ENCODE peak calls at places on chromosomes 3 and 15, in eight cellular contexts. H is A172, P is endothelial cell, R is NCI-H460, Z is T-helper 2 cell, U is fibroblast of pulmonary artery, M is kidney tubule cell, K is COR-L47. J is an unnamed sample.

GRCh38 chr3:139251529-139251928 is 92.3 kb upstream of the MRPS22 start:
- DNase-seq in H (no peak), M (no peak), K (no peak), R (no peak), Z (no peak), U (peak), P (no peak), J (no peak)

GRCh38 chr3:188270423-188270972 is 116.5 kb downstream of the LPP start:
- DNase-seq in R (no peak), Z (no peak), K (no peak), H (peak), P (no peak), M (peak), U (peak), J (peak)

GRCh38 chr15:69265347-69265955 is 33.3 kb upstream of the PAQR5 start:
- DNase-seq in U (peak), K (peak), P (no peak), H (peak), M (peak), Z (no peak), R (peak), J (peak)

GRCh38 chr3:63979093-63979492 is 44.2 kb downstream of the PSMD6 start:
- DNase-seq in P (no peak), M (peak), H (peak), U (peak), R (no peak), Z (no peak), K (no peak), J (peak)

GRCh38 chr3:148962513-148962912 is 28.8 kb upstream of the GYG1 start:
- DNase-seq in K (no peak), U (peak), P (peak), R (peak), Z (no peak), M (peak), H (peak), J (peak)

GRCh38 chr3:172869797-172870518 is 119.4 kb downstream of the ECT2 start:
- DNase-seq in U (peak), P (no peak), M (no peak), R (no peak), K (no peak), Z (no peak), H (no peak), J (no peak)

GRCh38 chr3:16513141-16514020 is at the start of gene RFTN1:
- DNase-seq in H (no peak), R (no peak), P (peak), U (peak), K (no peak), M (peak), Z (no peak), J (peak)

GRCh38 chr3:183249006-183249718 is 3.9 kb upstream of the B3GNT5 start:
- DNase-seq in Z (no peak), U (no peak), P (no peak), K (no peak), M (no peak), R (no peak), H (no peak), J (no peak)

GRCh38 chr3:128320551-128321340 is 145.9 kb downstream of the DNAJB8 start:
- DNase-seq in P (no peak), K (peak), H (no peak), M (no peak), R (no peak), Z (no peak), U (no peak), J (no peak)

GRCh38 chr3:197912770-197913476 is 37.1 kb upstream of the RPL35A start:
- DNase-seq in U (peak), M (no peak), P (no peak), Z (no peak), H (no peak), R (no peak), K (no peak), J (no peak)

GRCh38 chr15:31397851-31398661 is 71.4 kb downstream of the KLF13 start:
- DNase-seq in R (no peak), P (no peak), H (no peak), U (no peak), M (no peak), K (peak), Z (no peak), J (peak)

GRCh38 chr3:44509985-44510360 is 32.5 kb upstream of the ZNF445 start:
- DNase-seq in K (peak), R (no peak), U (peak), Z (no peak), P (no peak), M (peak), H (peak), J (peak)

GRCh38 chr3:36477655-36478054 is 97.4 kb downstream of the STAC start:
- DNase-seq in U (peak), K (no peak), R (no peak), M (no peak), H (no peak), P (no peak), Z (no peak), J (peak)

GRCh38 chr3:187651282-187651681 is 18.9 kb downstream of the SST start:
- DNase-seq in R (no peak), M (no peak), K (no peak), H (no peak), Z (no peak), P (no peak), U (no peak), J (no peak)

GRCh38 chr15:34027606-34028005 is 11.4 kb downstream of the AVEN start:
- DNase-seq in P (no peak), M (no peak), Z (no peak), R (no peak), H (no peak), K (no peak), U (no peak), J (no peak)

GRCh38 chr3:10473581-10474438 is 31.6 kb downstream of the ATP2B2 start:
- DNase-seq in R (no peak), P (no peak), H (no peak), U (no peak), Z (no peak), M (no peak), K (no peak), J (no peak)

GRCh38 chr3:47359283-47359682 is 21.5 kb upstream of the PTPN23 start:
- DNase-seq in U (no peak), R (no peak), M (no peak), K (no peak), Z (no peak), H (no peak), P (no peak), J (no peak)

GRCh38 chr15:68542771-68543544 is 35.8 kb upstream of the CORO2B start:
- DNase-seq in U (peak), H (peak), M (peak), R (no peak), Z (no peak), K (no peak), P (no peak), J (peak)

GRCh38 chr3:169465416-169465815 is 198.1 kb downstream of the MECOM start:
- DNase-seq in P (no peak), H (no peak), R (no peak), U (no peak), K (no peak), M (no peak), Z (no peak), J (no peak)

GRCh38 chr3:100104817-100105413 is 9.4 kb downstream of the FILIP1L start:
- DNase-seq in U (no peak), R (no peak), P (no peak), H (no peak), K (no peak), Z (no peak), M (no peak), J (peak)

GRCh38 chr15:70507772-70508351 is 255.5 kb downstream of the UACA start:
- DNase-seq in M (peak), P (no peak), Z (no peak), H (peak), U (peak), R (peak), K (no peak), J (peak)

GRCh38 chr3:124995460-124995994 is 60.3 kb downstream of the HEG1 start:
- DNase-seq in R (peak), P (peak), K (peak), U (peak), Z (no peak), M (peak), H (peak), J (peak)

GRCh38 chr15:88118035-88118434 is 138.5 kb downstream of the NTRK3 start:
- DNase-seq in R (no peak), M (no peak), P (no peak), H (no peak), U (no peak), K (no peak), Z (no peak), J (no peak)

GRCh38 chr3:13025778-13026518 is 47.3 kb downstream of the IQSEC1 start:
- DNase-seq in H (no peak), P (no peak), M (no peak), K (no peak), Z (no peak), R (no peak), U (no peak), J (no peak)

J was measured in bronchial epithelial cell.